ENCODE peak calls at places on chromosomes 5 and 9, in six cellular contexts. One of them, this sample, is unnamed.

GRCh38 chr9:77839459-77840140 is 191.5 kb upstream of the GNA14 start:
- DNase-seq in Ammon's horn: no peak
- DNase-seq in CD8-positive, alpha-beta T cell: no peak
- DNase-seq in AG08395: peak
- DNase-seq in NCI-H1694: no peak
- DNase-seq in EL: peak
- DNase-seq in this sample: peak

GRCh38 chr9:86141843-86142242 is 42.5 kb upstream of the GOLM1 start:
- DNase-seq in AG08395: no peak
- DNase-seq in CD8-positive, alpha-beta T cell: no peak
- DNase-seq in EL: no peak
- DNase-seq in Ammon's horn: no peak
- DNase-seq in NCI-H1694: no peak
- DNase-seq in this sample: no peak

GRCh38 chr9:126505697-126506346 is 107.9 kb upstream of the LMX1B start:
- DNase-seq in NCI-H1694: no peak
- DNase-seq in EL: no peak
- DNase-seq in AG08395: no peak
- DNase-seq in Ammon's horn: no peak
- DNase-seq in CD8-positive, alpha-beta T cell: no peak
- DNase-seq in this sample: no peak

GRCh38 chr9:125929846-125930245 is 182.7 kb downstream of the PBX3 start:
- DNase-seq in CD8-positive, alpha-beta T cell: no peak
- DNase-seq in AG08395: peak
- DNase-seq in NCI-H1694: no peak
- DNase-seq in Ammon's horn: no peak
- DNase-seq in EL: no peak
- DNase-seq in this sample: peak

GRCh38 chr9:12822111-12822510 is 47.3 kb downstream of the LURAP1L start:
- DNase-seq in EL: peak
- DNase-seq in AG08395: no peak
- DNase-seq in Ammon's horn: no peak
- DNase-seq in NCI-H1694: no peak
- DNase-seq in CD8-positive, alpha-beta T cell: no peak
- DNase-seq in this sample: peak

GRCh38 chr5:31717586-31717985 is 78.7 kb downstream of the PDZD2 start:
- DNase-seq in AG08395: no peak
- DNase-seq in CD8-positive, alpha-beta T cell: no peak
- DNase-seq in EL: no peak
- DNase-seq in NCI-H1694: no peak
- DNase-seq in Ammon's horn: no peak
- DNase-seq in this sample: no peak

GRCh38 chr5:8908055-8908683 is 637.7 kb downstream of the SEMA5A start:
- DNase-seq in EL: peak
- DNase-seq in Ammon's horn: no peak
- DNase-seq in AG08395: peak
- DNase-seq in NCI-H1694: peak
- DNase-seq in CD8-positive, alpha-beta T cell: no peak
- DNase-seq in this sample: peak

GRCh38 chr5:151665584-151665982 is 21.1 kb downstream of the SPARC start:
- DNase-seq in AG08395: no peak
- DNase-seq in CD8-positive, alpha-beta T cell: no peak
- DNase-seq in NCI-H1694: no peak
- DNase-seq in Ammon's horn: no peak
- DNase-seq in EL: no peak
- DNase-seq in this sample: no peak

GRCh38 chr5:160539431-160539830 is 117.8 kb downstream of the PTTG1 start:
- DNase-seq in CD8-positive, alpha-beta T cell: no peak
- DNase-seq in EL: no peak
- DNase-seq in Ammon's horn: no peak
- DNase-seq in NCI-H1694: no peak
- DNase-seq in AG08395: no peak
- DNase-seq in this sample: peak

GRCh38 chr9:129669946-129670345 is 4.5 kb downstream of the PRRX2 start:
- DNase-seq in NCI-H1694: no peak
- DNase-seq in AG08395: peak
- DNase-seq in EL: no peak
- DNase-seq in CD8-positive, alpha-beta T cell: no peak
- DNase-seq in Ammon's horn: no peak
- DNase-seq in this sample: no peak

GRCh38 chr5:173835662-173836061 is 52.5 kb upstream of the CPEB4 start:
- DNase-seq in Ammon's horn: no peak
- DNase-seq in NCI-H1694: no peak
- DNase-seq in CD8-positive, alpha-beta T cell: no peak
- DNase-seq in EL: no peak
- DNase-seq in AG08395: no peak
- DNase-seq in this sample: no peak

GRCh38 chr9:134416385-134417022 is 90.2 kb downstream of the RXRA start:
- DNase-seq in EL: no peak
- DNase-seq in CD8-positive, alpha-beta T cell: no peak
- DNase-seq in AG08395: no peak
- DNase-seq in Ammon's horn: no peak
- DNase-seq in NCI-H1694: no peak
- DNase-seq in this sample: no peak

GRCh38 chr5:143699121-143699520 is 112.8 kb upstream of the HMHB1 start:
- DNase-seq in AG08395: no peak
- DNase-seq in EL: no peak
- DNase-seq in NCI-H1694: no peak
- DNase-seq in Ammon's horn: no peak
- DNase-seq in CD8-positive, alpha-beta T cell: no peak
- DNase-seq in this sample: no peak

GRCh38 chr5:119409235-119409815 is 43.0 kb upstream of the HSD17B4 start:
- DNase-seq in Ammon's horn: no peak
- DNase-seq in NCI-H1694: no peak
- DNase-seq in EL: no peak
- DNase-seq in CD8-positive, alpha-beta T cell: no peak
- DNase-seq in AG08395: no peak
- DNase-seq in this sample: no peak